ENCODE peak calls at places on chromosomes 12 and 14, in nine cellular contexts. E, W, J, R, Z, G, M, P and H are unnamed samples. For H3K9me3, the result is how much of the 10 kb centered on the place peaks cover.

GRCh38 chr12:80632835-80633234 is 74.6 kb upstream of the MYF6 start:
- DNase-seq in E (no peak), W (no peak), J (no peak), R (peak), Z (no peak), G (no peak), M (no peak), P (peak), H (no peak)

GRCh38 chr12:119180380-119181040 is 1.8 kb downstream of the HSPB8 start:
- DNase-seq in E (no peak), W (no peak), J (no peak), R (no peak), Z (no peak), G (no peak), M (no peak), P (no peak), H (no peak)

GRCh38 chr12:95633049-95633545 is 81.8 kb upstream of the USP44 start:
- DNase-seq in E (peak), W (no peak), J (no peak), R (peak), Z (no peak), G (no peak), M (no peak), P (peak), H (peak)

GRCh38 chr12:26121841-26122680 is 2.8 kb downstream of the BHLHE41 start:
- DNase-seq in E (peak), W (no peak), J (peak), R (peak), Z (no peak), G (no peak), M (no peak), P (peak), H (no peak)

GRCh38 chr14:26775765-26776577 is 178.1 kb upstream of the NOVA1 start:
- DNase-seq in E (no peak), W (no peak), J (no peak), R (peak), Z (no peak), G (no peak), M (no peak), P (no peak), H (no peak)

GRCh38 chr12:45756666-45757065 is 27.2 kb downstream of the ARID2 start:
- DNase-seq in E (no peak), W (no peak), J (no peak), R (no peak), Z (no peak), G (peak), M (no peak), P (no peak), H (no peak)

GRCh38 chr14:64953661-64954060 is 11.1 kb upstream of the GPX2 start:
- DNase-seq in E (no peak), W (no peak), J (no peak), R (no peak), Z (no peak), G (no peak), M (no peak), P (no peak), H (no peak)

GRCh38 chr12:93514853-93515252 is 47.5 kb downstream of the MRPL42 start:
- DNase-seq in E (no peak), W (no peak), J (no peak), R (peak), Z (no peak), G (peak), M (no peak), P (no peak), H (no peak)

GRCh38 chr12:21828779-21829178 is 54.3 kb upstream of the KCNJ8 start:
- DNase-seq in E (no peak), W (no peak), J (no peak), R (no peak), Z (no peak), G (no peak), M (no peak), P (no peak), H (no peak)

GRCh38 chr12:32522322-32523221 is 123.2 kb downstream of the FGD4 start:
- DNase-seq in E (no peak), W (no peak), J (no peak), R (no peak), Z (no peak), G (no peak), M (peak), P (no peak), H (no peak)

GRCh38 chr14:86782092-86782580 is 1210.8 kb downstream of the GALC start:
- DNase-seq in E (no peak), W (no peak), J (no peak), R (no peak), Z (no peak), G (no peak), M (no peak), P (no peak), H (no peak)

GRCh38 chr12:29653286-29653685 is 130.5 kb downstream of the TMTC1 start:
- DNase-seq in E (no peak), W (no peak), J (no peak), R (no peak), Z (no peak), G (no peak), M (no peak), P (no peak), H (no peak)

GRCh38 chr14:75268638-75269550 is 9.7 kb upstream of the FOS start:
- DNase-seq in E (no peak), W (no peak), J (no peak), R (no peak), Z (no peak), G (no peak), M (no peak), P (no peak), H (peak)

GRCh38 chr12:100859063-100859627 is 64.6 kb downstream of the ANO4 start:
- DNase-seq in E (no peak), W (no peak), J (no peak), R (peak), Z (no peak), G (no peak), M (no peak), P (no peak), H (no peak)

GRCh38 chr12:111488271-111488670 is 82.5 kb downstream of the SH2B3 start:
- DNase-seq in E (no peak), W (no peak), J (no peak), R (no peak), Z (no peak), G (no peak), M (no peak), P (no peak), H (no peak)

GRCh38 chr12:12705833-12706520 is 10.0 kb upstream of the GPR19 start:
- DNase-seq in E (no peak), W (peak), J (peak), R (no peak), Z (peak), G (no peak), M (no peak), P (peak), H (peak)

GRCh38 chr14:102095231-102095870 is 8.5 kb upstream of the HSP90AA1 start:
- DNase-seq in E (no peak), W (no peak), J (no peak), R (peak), Z (no peak), G (no peak), M (no peak), P (no peak), H (no peak)

DNA sequence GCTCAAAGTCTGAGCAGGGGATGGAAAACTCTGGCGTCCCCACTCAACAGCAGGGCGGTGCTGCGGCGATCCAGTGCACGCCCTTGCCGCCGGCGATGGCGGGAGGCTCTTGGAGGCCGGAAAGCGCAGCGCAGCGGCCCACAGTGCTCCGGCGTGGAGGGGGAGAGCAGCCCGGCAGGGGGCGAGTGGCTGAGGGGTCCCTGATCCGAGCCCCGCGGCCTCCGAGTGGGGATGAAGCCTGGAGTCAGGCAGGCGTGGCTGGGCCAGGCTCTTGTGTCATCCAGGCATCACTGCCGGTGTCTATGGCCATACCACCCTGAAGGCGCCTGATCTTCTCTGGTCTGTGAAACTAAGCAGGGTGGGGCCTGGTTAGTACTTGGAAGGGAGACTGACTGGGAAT is 183.1 kb downstream of the ALG10 start:
- DNase-seq in E (no peak), W (no peak), J (no peak), R (no peak), Z (no peak), G (no peak), M (no peak), P (no peak), H (no peak)
- H3K9me3 ChIP-seq in E (under half), W (under half), J (under half), R (under half), Z (under half), G (half or more), M (under half), P (under half), H (under half)

DNA sequence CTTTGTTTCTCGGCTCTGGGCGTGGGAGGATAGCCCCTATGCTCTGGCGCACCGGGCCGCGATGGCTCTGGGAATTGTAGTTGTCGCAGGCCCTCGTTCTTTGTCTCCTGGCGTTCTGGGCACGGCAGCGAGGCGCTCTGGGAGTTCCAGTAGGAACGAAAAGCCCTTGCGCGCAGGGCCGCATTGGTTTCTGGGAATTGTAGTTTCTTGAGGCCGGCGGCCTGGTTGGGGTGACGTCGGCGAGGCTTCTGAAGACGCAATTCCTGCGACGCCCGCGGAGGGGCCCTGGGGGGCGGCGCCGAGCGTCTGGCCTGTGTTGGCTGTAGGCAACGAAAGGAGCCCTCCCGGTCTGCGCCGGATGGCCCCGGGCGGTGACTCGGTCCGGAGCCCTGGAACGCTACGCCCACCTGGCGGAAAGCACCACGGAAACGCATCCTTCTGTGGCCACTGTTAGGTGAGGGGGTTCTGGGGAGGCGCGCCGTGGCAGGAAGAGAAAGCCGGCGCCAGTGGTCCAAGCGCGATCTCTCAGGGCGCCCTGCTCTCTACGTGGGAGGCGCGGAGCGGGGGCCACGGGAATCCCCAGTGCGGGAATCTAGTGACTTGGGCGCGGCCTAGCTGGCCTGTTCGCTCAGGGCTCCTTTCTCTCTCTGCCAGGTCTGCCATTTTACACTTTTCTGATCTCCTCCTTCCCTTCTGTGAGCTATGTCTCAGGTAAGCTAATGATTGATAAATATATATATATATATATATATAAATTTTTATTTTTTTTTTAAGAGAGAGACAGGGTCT is at the start of gene ZNF140:
- DNase-seq in E (peak), W (peak), J (peak), R (peak), Z (peak), G (peak), M (peak), P (peak), H (peak)
- H3K9me3 ChIP-seq in E (half or more), W (under half), J (under half), R (under half), Z (half or more), G (half or more), M (half or more), P (under half), H (under half)

DNA sequence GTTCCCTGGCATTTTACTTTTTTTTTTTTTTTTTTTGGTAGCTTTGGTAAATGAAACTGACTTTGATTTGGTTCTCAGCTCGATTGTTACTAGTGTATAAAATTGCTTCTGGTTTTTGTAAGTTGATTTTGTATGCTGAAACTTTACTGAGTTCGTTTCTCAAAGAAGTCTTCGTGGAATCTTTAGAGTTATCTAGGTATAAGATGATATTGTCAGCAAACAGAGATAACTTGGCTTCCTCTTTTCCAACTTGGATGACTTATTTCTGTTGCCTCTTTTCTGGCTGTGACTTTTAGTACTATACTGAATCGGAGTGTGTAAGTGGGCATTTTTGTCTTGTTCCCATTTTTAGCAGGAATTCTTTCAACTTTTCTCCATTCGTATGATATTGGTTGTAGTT is 28.1 kb downstream of the USP15 start:
- DNase-seq in E (no peak), W (no peak), J (no peak), R (no peak), Z (no peak), G (no peak), M (no peak), P (no peak), H (no peak)
- H3K9me3 ChIP-seq in E (under half), W (under half), J (under half), R (under half), Z (under half), G (under half), M (under half), P (under half), H (under half)

GRCh38 chr12:34388636-34389377 is 366.5 kb downstream of the ALG10 start:
- DNase-seq in E (peak), W (no peak), J (no peak), R (no peak), Z (no peak), G (no peak), M (no peak), P (no peak), H (no peak)
- H3K9me3 ChIP-seq in E (under half), W (under half), J (under half), R (under half), Z (under half), G (half or more), M (under half), P (under half), H (under half)

GRCh38 chr12:133215724-133216123 is 20.0 kb downstream of the ANHX start:
- DNase-seq in E (no peak), W (no peak), J (no peak), R (no peak), Z (no peak), G (no peak), M (no peak), P (no peak), H (no peak)

GRCh38 chr12:133221241-133221640 is 14.4 kb downstream of the ANHX start:
- DNase-seq in E (no peak), W (no peak), J (no peak), R (no peak), Z (no peak), G (no peak), M (no peak), P (no peak), H (no peak)

GRCh38 chr12:133220521-133220920 is 15.2 kb downstream of the ANHX start:
- DNase-seq in E (peak), W (no peak), J (no peak), R (no peak), Z (no peak), G (no peak), M (no peak), P (no peak), H (no peak)

GRCh38 chr12:133222211-133222610 is 13.5 kb downstream of the ANHX start:
- DNase-seq in E (no peak), W (no peak), J (no peak), R (no peak), Z (no peak), G (no peak), M (no peak), P (no peak), H (no peak)

DNA sequence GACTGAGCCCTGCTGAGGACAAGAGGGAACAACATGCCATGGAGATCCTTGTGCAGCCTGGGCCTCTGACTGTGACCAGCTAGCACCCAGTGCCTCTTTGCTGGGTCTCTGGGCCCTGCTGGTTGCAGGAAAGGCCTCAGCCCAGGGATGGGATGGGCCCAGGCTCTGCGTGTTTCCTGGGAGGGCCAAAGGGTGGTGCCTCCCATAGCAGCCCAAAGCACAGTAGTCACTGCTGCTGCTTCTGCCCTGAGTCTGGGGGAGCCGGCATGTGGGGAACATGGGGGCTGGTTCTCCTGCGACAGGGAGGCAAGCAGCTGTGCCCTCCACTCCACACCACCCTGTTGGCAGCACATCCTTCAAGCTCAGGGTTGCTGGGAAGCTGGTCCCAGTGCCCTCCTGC is 18.5 kb downstream of the ANHX start:
- DNase-seq in E (no peak), W (no peak), J (no peak), R (no peak), Z (no peak), G (no peak), M (no peak), P (no peak), H (no peak)
- H3K9me3 ChIP-seq in E (under half), W (under half), J (under half), R (under half), Z (under half), G (half or more), M (under half), P (under half), H (under half)

GRCh38 chr12:38102197-38102596 is 214.4 kb upstream of the ALG10B start:
- DNase-seq in E (no peak), W (no peak), J (no peak), R (peak), Z (no peak), G (no peak), M (no peak), P (no peak), H (no peak)

GRCh38 chr12:38099686-38100085 is 216.9 kb upstream of the ALG10B start:
- DNase-seq in E (no peak), W (no peak), J (no peak), R (no peak), Z (no peak), G (no peak), M (no peak), P (no peak), H (no peak)

GRCh38 chr12:38101753-38102152 is 214.8 kb upstream of the ALG10B start:
- DNase-seq in E (no peak), W (no peak), J (no peak), R (no peak), Z (no peak), G (no peak), M (no peak), P (no peak), H (no peak)
- H3K9me3 ChIP-seq in E (under half), W (under half), J (under half), R (under half), Z (under half), G (under half), M (under half), P (under half), H (under half)